ENCODE peak calls at places on chromosomes 16 and 17, in nine cellular contexts. A, U, P, R, N, M, H, X and O are unnamed samples.

GRCh38 chr17:18963126-18964017 is 11.4 kb downstream of the SLC5A10 start:
- DNase-seq in A (no peak), U (no peak), P (peak), R (peak), N (no peak), M (no peak), H (no peak), X (no peak), O (no peak)

GRCh38 chr17:692116-692515 is 22.5 kb downstream of the VPS53 start:
- DNase-seq in A (no peak), U (no peak), P (no peak), R (no peak), N (peak), M (no peak), H (no peak), X (peak), O (no peak)

GRCh38 chr17:61294286-61294685 is 105.4 kb upstream of the TBX2 start:
- DNase-seq in A (no peak), U (no peak), P (no peak), R (no peak), N (no peak), M (no peak), H (no peak), X (no peak), O (no peak)

GRCh38 chr17:33303254-33303653 is 10.2 kb upstream of the ASIC2 start:
- DNase-seq in A (no peak), U (no peak), P (no peak), R (no peak), N (no peak), M (no peak), H (no peak), X (no peak), O (no peak)

GRCh38 chr16:67562526-67562917 is at the start of gene CTCF:
- DNase-seq in A (peak), U (peak), P (peak), R (peak), N (no peak), M (peak), H (peak), X (peak), O (no peak)

GRCh38 chr17:67442787-67443624 is 65.9 kb downstream of the PITPNC1 start:
- DNase-seq in A (no peak), U (no peak), P (peak), R (no peak), N (no peak), M (no peak), H (no peak), X (no peak), O (no peak)

GRCh38 chr16:19168173-19169080 is at the start of gene SYT17:
- DNase-seq in A (no peak), U (peak), P (no peak), R (no peak), N (no peak), M (peak), H (peak), X (peak), O (no peak)

GRCh38 chr17:64787255-64787920 is 125.3 kb upstream of the SMURF2 start:
- DNase-seq in A (no peak), U (no peak), P (no peak), R (no peak), N (no peak), M (no peak), H (no peak), X (no peak), O (no peak)

GRCh38 chr17:77064608-77065007 is 76.2 kb upstream of the SEC14L1 start:
- DNase-seq in A (no peak), U (no peak), P (no peak), R (no peak), N (no peak), M (no peak), H (no peak), X (no peak), O (no peak)

GRCh38 chr17:74201250-74201649 is 2.2 kb upstream of the RPL38 start:
- DNase-seq in A (peak), U (no peak), P (no peak), R (no peak), N (no peak), M (no peak), H (no peak), X (peak), O (no peak)

GRCh38 chr17:20203761-20204263 is 194.7 kb downstream of the SPECC1 start:
- DNase-seq in A (no peak), U (no peak), P (no peak), R (no peak), N (no peak), M (peak), H (no peak), X (no peak), O (no peak)

GRCh38 chr17:77320501-77321256 is 179.9 kb downstream of the SEC14L1 start:
- DNase-seq in A (no peak), U (no peak), P (peak), R (no peak), N (no peak), M (peak), H (no peak), X (peak), O (no peak)

GRCh38 chr17:76872221-76872873 is 4.1 kb downstream of the MGAT5B start:
- DNase-seq in A (no peak), U (no peak), P (no peak), R (no peak), N (peak), M (no peak), H (no peak), X (peak), O (peak)

GRCh38 chr17:41907185-41907556 is 11.6 kb downstream of the ACLY start:
- DNase-seq in A (peak), U (no peak), P (no peak), R (no peak), N (peak), M (no peak), H (no peak), X (peak), O (no peak)

GRCh38 chr16:9908613-9909012 is 273.6 kb downstream of the GRIN2A start:
- DNase-seq in A (peak), U (no peak), P (no peak), R (no peak), N (no peak), M (no peak), H (peak), X (no peak), O (no peak)

GRCh38 chr17:79627766-79628690 is 17.2 kb upstream of the RBFOX3 start:
- DNase-seq in A (no peak), U (no peak), P (peak), R (no peak), N (no peak), M (no peak), H (peak), X (no peak), O (no peak)